ENCODE peak calls at places on chromosomes 4 and X, in ten cellular contexts. One of them, this sample, is unnamed.

GRCh38 chr4:125317526-125317880 is 2.7 kb downstream of the FAT4 start:
- DNase-seq in spleen: peak
- DNase-seq in breast epithelium: no peak
- DNase-seq in H9: peak
- DNase-seq in adrenal gland: peak
- DNase-seq in cardiac muscle cell: peak
- DNase-seq in heart left ventricle: peak
- DNase-seq in WERI-Rb-1: peak
- DNase-seq in thyroid gland: no peak
- DNase-seq in CD8-positive, alpha-beta T cell: no peak
- DNase-seq in this sample: peak

GRCh38 chrX:154138857-154139256 is 5.2 kb upstream of the OPN1LW start:
- DNase-seq in WERI-Rb-1: no peak
- DNase-seq in H9: no peak
- DNase-seq in thyroid gland: no peak
- DNase-seq in CD8-positive, alpha-beta T cell: no peak
- DNase-seq in heart left ventricle: no peak
- DNase-seq in cardiac muscle cell: no peak
- DNase-seq in breast epithelium: no peak
- DNase-seq in spleen: peak
- DNase-seq in adrenal gland: no peak
- DNase-seq in this sample: no peak

GRCh38 chr4:3644849-3645627 is 112.8 kb upstream of the LRPAP1 start:
- DNase-seq in WERI-Rb-1: peak
- DNase-seq in adrenal gland: peak
- DNase-seq in heart left ventricle: no peak
- DNase-seq in H9: no peak
- DNase-seq in breast epithelium: no peak
- DNase-seq in spleen: no peak
- DNase-seq in cardiac muscle cell: no peak
- DNase-seq in CD8-positive, alpha-beta T cell: no peak
- DNase-seq in thyroid gland: no peak
- DNase-seq in this sample: no peak

GRCh38 chr4:26320159-26320452 is 708 bp upstream of the RBPJ start:
- DNase-seq in cardiac muscle cell: no peak
- DNase-seq in spleen: no peak
- DNase-seq in H9: no peak
- DNase-seq in CD8-positive, alpha-beta T cell: peak
- DNase-seq in adrenal gland: no peak
- DNase-seq in heart left ventricle: no peak
- DNase-seq in breast epithelium: no peak
- DNase-seq in thyroid gland: no peak
- DNase-seq in WERI-Rb-1: no peak
- DNase-seq in this sample: peak

GRCh38 chrX:134669378-134670098 is 11.3 kb upstream of the PLAC1 start:
- DNase-seq in CD8-positive, alpha-beta T cell: no peak
- DNase-seq in H9: no peak
- DNase-seq in heart left ventricle: peak
- DNase-seq in thyroid gland: no peak
- DNase-seq in breast epithelium: no peak
- DNase-seq in spleen: no peak
- DNase-seq in cardiac muscle cell: no peak
- DNase-seq in WERI-Rb-1: no peak
- DNase-seq in adrenal gland: peak
- DNase-seq in this sample: no peak

GRCh38 chrX:56788717-56789122 is 59.7 kb downstream of the NBDY start:
- DNase-seq in H9: no peak
- DNase-seq in adrenal gland: peak
- DNase-seq in spleen: peak
- DNase-seq in thyroid gland: peak
- DNase-seq in WERI-Rb-1: peak
- DNase-seq in CD8-positive, alpha-beta T cell: peak
- DNase-seq in heart left ventricle: peak
- DNase-seq in cardiac muscle cell: no peak
- DNase-seq in breast epithelium: no peak
- DNase-seq in this sample: no peak

GRCh38 chrX:108216405-108216804 is 124.8 kb downstream of the ATG4A start:
- DNase-seq in CD8-positive, alpha-beta T cell: no peak
- DNase-seq in heart left ventricle: no peak
- DNase-seq in breast epithelium: no peak
- DNase-seq in adrenal gland: no peak
- DNase-seq in H9: no peak
- DNase-seq in spleen: no peak
- DNase-seq in WERI-Rb-1: no peak
- DNase-seq in thyroid gland: no peak
- DNase-seq in cardiac muscle cell: no peak
- DNase-seq in this sample: no peak

GRCh38 chr4:107853444-107854325 is 29.0 kb downstream of the SGMS2 start:
- DNase-seq in adrenal gland: no peak
- DNase-seq in heart left ventricle: no peak
- DNase-seq in CD8-positive, alpha-beta T cell: no peak
- DNase-seq in H9: no peak
- DNase-seq in WERI-Rb-1: no peak
- DNase-seq in breast epithelium: no peak
- DNase-seq in thyroid gland: no peak
- DNase-seq in spleen: no peak
- DNase-seq in cardiac muscle cell: no peak
- DNase-seq in this sample: no peak

GRCh38 chrX:106901341-106901740 is 1.8 kb downstream of the RIPPLY1 start:
- DNase-seq in breast epithelium: no peak
- DNase-seq in cardiac muscle cell: no peak
- DNase-seq in spleen: no peak
- DNase-seq in WERI-Rb-1: no peak
- DNase-seq in CD8-positive, alpha-beta T cell: no peak
- DNase-seq in H9: no peak
- DNase-seq in thyroid gland: no peak
- DNase-seq in adrenal gland: no peak
- DNase-seq in heart left ventricle: no peak
- DNase-seq in this sample: no peak

GRCh38 chrX:106897259-106897658 is 5.9 kb downstream of the RIPPLY1 start:
- DNase-seq in thyroid gland: no peak
- DNase-seq in WERI-Rb-1: peak
- DNase-seq in heart left ventricle: no peak
- DNase-seq in H9: no peak
- DNase-seq in cardiac muscle cell: no peak
- DNase-seq in breast epithelium: no peak
- DNase-seq in adrenal gland: no peak
- DNase-seq in spleen: no peak
- DNase-seq in CD8-positive, alpha-beta T cell: no peak
- DNase-seq in this sample: no peak

GRCh38 chrX:106899841-106900240 is 3.3 kb downstream of the RIPPLY1 start:
- DNase-seq in H9: no peak
- DNase-seq in adrenal gland: no peak
- DNase-seq in cardiac muscle cell: no peak
- DNase-seq in CD8-positive, alpha-beta T cell: no peak
- DNase-seq in breast epithelium: no peak
- DNase-seq in thyroid gland: no peak
- DNase-seq in WERI-Rb-1: no peak
- DNase-seq in spleen: no peak
- DNase-seq in heart left ventricle: no peak
- DNase-seq in this sample: no peak

GRCh38 chrX:106899276-106899675 is 3.9 kb downstream of the RIPPLY1 start:
- DNase-seq in breast epithelium: no peak
- DNase-seq in cardiac muscle cell: no peak
- DNase-seq in H9: no peak
- DNase-seq in thyroid gland: no peak
- DNase-seq in adrenal gland: no peak
- DNase-seq in heart left ventricle: no peak
- DNase-seq in CD8-positive, alpha-beta T cell: no peak
- DNase-seq in WERI-Rb-1: no peak
- DNase-seq in spleen: no peak
- DNase-seq in this sample: no peak

GRCh38 chrX:106898462-106898861 is 4.7 kb downstream of the RIPPLY1 start:
- DNase-seq in spleen: no peak
- DNase-seq in cardiac muscle cell: peak
- DNase-seq in heart left ventricle: no peak
- DNase-seq in CD8-positive, alpha-beta T cell: no peak
- DNase-seq in breast epithelium: no peak
- DNase-seq in thyroid gland: peak
- DNase-seq in H9: no peak
- DNase-seq in WERI-Rb-1: peak
- DNase-seq in adrenal gland: no peak
- DNase-seq in this sample: peak
- H3K27ac ChIP-seq in spleen: no peak
- H3K27ac ChIP-seq in cardiac muscle cell: peak
- H3K27ac ChIP-seq in heart left ventricle: no peak
- H3K27ac ChIP-seq in CD8-positive, alpha-beta T cell: no peak
- H3K27ac ChIP-seq in breast epithelium: no peak
- H3K27ac ChIP-seq in thyroid gland: no peak
- H3K27ac ChIP-seq in H9: no peak
- H3K27ac ChIP-seq in WERI-Rb-1: no peak
- H3K27ac ChIP-seq in adrenal gland: no peak
- H3K27ac ChIP-seq in this sample: no peak

GRCh38 chr4:123986268-123986798 is 589.7 kb downstream of the SPRY1 start:
- DNase-seq in heart left ventricle: peak
- DNase-seq in CD8-positive, alpha-beta T cell: no peak
- DNase-seq in spleen: no peak
- DNase-seq in adrenal gland: peak
- DNase-seq in thyroid gland: peak
- DNase-seq in breast epithelium: no peak
- DNase-seq in WERI-Rb-1: no peak
- DNase-seq in H9: no peak
- DNase-seq in cardiac muscle cell: no peak
- DNase-seq in this sample: peak

GRCh38 chr4:123987408-123987807 is 590.8 kb downstream of the SPRY1 start:
- DNase-seq in spleen: peak
- DNase-seq in thyroid gland: no peak
- DNase-seq in heart left ventricle: no peak
- DNase-seq in WERI-Rb-1: no peak
- DNase-seq in adrenal gland: no peak
- DNase-seq in breast epithelium: no peak
- DNase-seq in CD8-positive, alpha-beta T cell: no peak
- DNase-seq in cardiac muscle cell: no peak
- DNase-seq in H9: no peak
- DNase-seq in this sample: no peak

GRCh38 chr4:123994917-123995316 is 598.3 kb downstream of the SPRY1 start:
- DNase-seq in heart left ventricle: no peak
- DNase-seq in thyroid gland: no peak
- DNase-seq in CD8-positive, alpha-beta T cell: no peak
- DNase-seq in H9: no peak
- DNase-seq in spleen: no peak
- DNase-seq in WERI-Rb-1: no peak
- DNase-seq in breast epithelium: no peak
- DNase-seq in cardiac muscle cell: no peak
- DNase-seq in adrenal gland: no peak
- DNase-seq in this sample: no peak

GRCh38 chr4:123984881-123985280 is 588.3 kb downstream of the SPRY1 start:
- DNase-seq in thyroid gland: no peak
- DNase-seq in adrenal gland: no peak
- DNase-seq in WERI-Rb-1: no peak
- DNase-seq in heart left ventricle: peak
- DNase-seq in breast epithelium: no peak
- DNase-seq in cardiac muscle cell: no peak
- DNase-seq in CD8-positive, alpha-beta T cell: no peak
- DNase-seq in H9: no peak
- DNase-seq in spleen: no peak
- DNase-seq in this sample: no peak

GRCh38 chr4:123990310-123990709 is 593.7 kb downstream of the SPRY1 start:
- DNase-seq in CD8-positive, alpha-beta T cell: no peak
- DNase-seq in cardiac muscle cell: no peak
- DNase-seq in adrenal gland: no peak
- DNase-seq in H9: no peak
- DNase-seq in WERI-Rb-1: peak
- DNase-seq in thyroid gland: no peak
- DNase-seq in heart left ventricle: no peak
- DNase-seq in spleen: no peak
- DNase-seq in breast epithelium: no peak
- DNase-seq in this sample: no peak
- TF ChIP-seq CTCF in CD8-positive, alpha-beta T cell: no peak
- TF ChIP-seq CTCF in cardiac muscle cell: no peak
- TF ChIP-seq CTCF in adrenal gland: no peak
- TF ChIP-seq CTCF in H9: peak
- TF ChIP-seq CTCF in WERI-Rb-1: peak
- TF ChIP-seq CTCF in thyroid gland: no peak
- TF ChIP-seq CTCF in heart left ventricle: no peak
- TF ChIP-seq CTCF in spleen: no peak
- TF ChIP-seq CTCF in breast epithelium: no peak
- TF ChIP-seq CTCF in this sample: peak

GRCh38 chrX:74246524-74246923 is 57.5 kb upstream of the ZCCHC13 start:
- DNase-seq in spleen: no peak
- DNase-seq in H9: no peak
- DNase-seq in cardiac muscle cell: no peak
- DNase-seq in CD8-positive, alpha-beta T cell: no peak
- DNase-seq in adrenal gland: no peak
- DNase-seq in WERI-Rb-1: no peak
- DNase-seq in heart left ventricle: no peak
- DNase-seq in thyroid gland: no peak
- DNase-seq in breast epithelium: no peak
- DNase-seq in this sample: peak

GRCh38 chrX:74238771-74239170 is 65.2 kb upstream of the ZCCHC13 start:
- DNase-seq in thyroid gland: no peak
- DNase-seq in adrenal gland: no peak
- DNase-seq in WERI-Rb-1: no peak
- DNase-seq in cardiac muscle cell: no peak
- DNase-seq in CD8-positive, alpha-beta T cell: no peak
- DNase-seq in H9: no peak
- DNase-seq in spleen: no peak
- DNase-seq in breast epithelium: no peak
- DNase-seq in heart left ventricle: no peak
- DNase-seq in this sample: no peak

GRCh38 chrX:74242050-74242449 is 61.9 kb upstream of the ZCCHC13 start:
- DNase-seq in spleen: no peak
- DNase-seq in WERI-Rb-1: no peak
- DNase-seq in heart left ventricle: no peak
- DNase-seq in thyroid gland: no peak
- DNase-seq in CD8-positive, alpha-beta T cell: no peak
- DNase-seq in breast epithelium: no peak
- DNase-seq in H9: no peak
- DNase-seq in adrenal gland: no peak
- DNase-seq in cardiac muscle cell: no peak
- DNase-seq in this sample: peak

DNA sequence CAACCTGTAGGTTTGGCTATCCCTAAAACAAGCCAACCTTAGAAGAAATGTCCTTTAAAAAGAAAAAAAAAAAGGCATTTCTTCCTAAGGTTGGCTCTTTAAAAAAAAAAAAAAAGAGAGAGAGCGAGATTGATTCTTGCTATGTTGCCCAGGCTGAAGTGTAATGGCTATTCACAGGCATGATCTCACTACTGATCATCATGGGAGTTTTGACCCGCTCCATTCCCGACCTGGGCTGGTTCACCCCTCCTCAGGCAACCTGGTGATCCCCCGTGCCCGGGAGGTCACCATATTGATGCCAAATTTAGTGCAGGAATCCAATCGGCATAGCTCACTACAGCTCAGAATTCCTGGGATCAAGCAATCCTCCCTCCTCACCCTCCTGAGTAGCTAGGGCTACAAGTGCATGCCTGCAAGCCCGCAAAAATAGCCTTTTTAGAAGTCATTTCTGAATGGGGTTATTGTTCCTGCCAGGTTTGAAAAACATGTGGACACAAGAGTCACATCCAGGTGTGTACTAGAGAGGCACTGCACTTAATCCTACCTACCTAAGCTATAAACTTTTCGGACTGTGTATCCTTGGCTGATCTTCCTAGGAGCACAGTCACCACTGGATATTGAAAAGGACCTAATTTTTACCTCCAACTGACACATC is 61.4 kb upstream of the ZCCHC13 start:
- DNase-seq in CD8-positive, alpha-beta T cell: no peak
- DNase-seq in adrenal gland: no peak
- DNase-seq in WERI-Rb-1: no peak
- DNase-seq in heart left ventricle: peak
- DNase-seq in spleen: no peak
- DNase-seq in breast epithelium: no peak
- DNase-seq in thyroid gland: no peak
- DNase-seq in cardiac muscle cell: no peak
- DNase-seq in H9: no peak
- DNase-seq in this sample: peak
- H3K27ac ChIP-seq in CD8-positive, alpha-beta T cell: no peak
- H3K27ac ChIP-seq in adrenal gland: no peak
- H3K27ac ChIP-seq in WERI-Rb-1: no peak
- H3K27ac ChIP-seq in heart left ventricle: peak
- H3K27ac ChIP-seq in spleen: no peak
- H3K27ac ChIP-seq in breast epithelium: peak
- H3K27ac ChIP-seq in thyroid gland: no peak
- H3K27ac ChIP-seq in cardiac muscle cell: no peak
- H3K27ac ChIP-seq in H9: no peak
- H3K27ac ChIP-seq in this sample: no peak

GRCh38 chrX:39676434-39676833 is 421.3 kb downstream of the BCOR start:
- DNase-seq in CD8-positive, alpha-beta T cell: no peak
- DNase-seq in WERI-Rb-1: no peak
- DNase-seq in H9: no peak
- DNase-seq in heart left ventricle: no peak
- DNase-seq in spleen: no peak
- DNase-seq in cardiac muscle cell: no peak
- DNase-seq in thyroid gland: peak
- DNase-seq in adrenal gland: no peak
- DNase-seq in breast epithelium: no peak
- DNase-seq in this sample: no peak

GRCh38 chrX:39672405-39672804 is 425.4 kb downstream of the BCOR start:
- DNase-seq in spleen: no peak
- DNase-seq in CD8-positive, alpha-beta T cell: no peak
- DNase-seq in cardiac muscle cell: no peak
- DNase-seq in adrenal gland: no peak
- DNase-seq in breast epithelium: no peak
- DNase-seq in thyroid gland: no peak
- DNase-seq in heart left ventricle: no peak
- DNase-seq in H9: no peak
- DNase-seq in WERI-Rb-1: no peak
- DNase-seq in this sample: no peak

GRCh38 chrX:39675619-39676018 is 422.1 kb downstream of the BCOR start:
- DNase-seq in adrenal gland: peak
- DNase-seq in cardiac muscle cell: no peak
- DNase-seq in heart left ventricle: peak
- DNase-seq in H9: no peak
- DNase-seq in WERI-Rb-1: no peak
- DNase-seq in thyroid gland: peak
- DNase-seq in spleen: no peak
- DNase-seq in CD8-positive, alpha-beta T cell: no peak
- DNase-seq in breast epithelium: no peak
- DNase-seq in this sample: no peak

GRCh38 chrX:39677585-39677984 is 420.2 kb downstream of the BCOR start:
- DNase-seq in adrenal gland: no peak
- DNase-seq in thyroid gland: no peak
- DNase-seq in spleen: no peak
- DNase-seq in H9: no peak
- DNase-seq in heart left ventricle: no peak
- DNase-seq in CD8-positive, alpha-beta T cell: no peak
- DNase-seq in breast epithelium: no peak
- DNase-seq in WERI-Rb-1: no peak
- DNase-seq in cardiac muscle cell: no peak
- DNase-seq in this sample: no peak

GRCh38 chrX:39674771-39675553 is 422.8 kb downstream of the BCOR start:
- DNase-seq in CD8-positive, alpha-beta T cell: no peak
- DNase-seq in cardiac muscle cell: no peak
- DNase-seq in breast epithelium: no peak
- DNase-seq in thyroid gland: peak
- DNase-seq in WERI-Rb-1: no peak
- DNase-seq in spleen: no peak
- DNase-seq in H9: no peak
- DNase-seq in adrenal gland: no peak
- DNase-seq in heart left ventricle: no peak
- DNase-seq in this sample: no peak
- TF ChIP-seq CTCF in CD8-positive, alpha-beta T cell: no peak
- TF ChIP-seq CTCF in cardiac muscle cell: no peak
- TF ChIP-seq CTCF in breast epithelium: no peak
- TF ChIP-seq CTCF in thyroid gland: no peak
- TF ChIP-seq CTCF in WERI-Rb-1: no peak
- TF ChIP-seq CTCF in spleen: no peak
- TF ChIP-seq CTCF in H9: no peak
- TF ChIP-seq CTCF in adrenal gland: no peak
- TF ChIP-seq CTCF in heart left ventricle: no peak
- TF ChIP-seq CTCF in this sample: no peak

This sample was measured in foreskin keratinocyte.